ENCODE peak calls at places on chromosomes 16 and 17, in eight cellular contexts. L, O, S, N, A, E, Y and V are unnamed samples.

GRCh38 chr17:34199449-34199848 is 55.6 kb upstream of the CCL2 start:
- DNase-seq in L (no peak), A (no peak), O (no peak), S (no peak), E (no peak), N (no peak), Y (no peak), V (no peak)

GRCh38 chr16:57282510-57283213 is 1.8 kb downstream of the PLLP start:
- DNase-seq in N (no peak), A (no peak), Y (no peak), L (no peak), S (no peak), E (no peak), O (no peak), V (no peak)

GRCh38 chr16:21190599-21190998 is 20.8 kb downstream of the ZP2 start:
- DNase-seq in S (peak), L (no peak), A (no peak), E (no peak), N (no peak), Y (no peak), O (peak), V (no peak)

GRCh38 chr17:64148017-64148631 is 18.2 kb upstream of the ERN1 start:
- DNase-seq in N (no peak), A (peak), Y (no peak), O (no peak), L (no peak), S (no peak), E (no peak), V (no peak)

GRCh38 chr17:64214950-64215349 is 48.1 kb downstream of the TEX2 start:
- DNase-seq in N (no peak), Y (no peak), E (no peak), O (no peak), L (no peak), S (no peak), A (no peak), V (no peak)

GRCh38 chr16:58299757-58300349 is 5.0 kb upstream of the PRSS54 start:
- DNase-seq in A (peak), O (peak), S (no peak), L (no peak), E (no peak), Y (no peak), N (no peak), V (peak)

GRCh38 chr16:19284207-19284606 is 1.3 kb upstream of the CLEC19A start:
- DNase-seq in Y (peak), A (no peak), O (no peak), L (no peak), E (no peak), N (peak), S (no peak), V (no peak)

GRCh38 chr17:49365667-49366066 is 3.6 kb upstream of the ZNF652 start:
- DNase-seq in E (no peak), Y (no peak), O (no peak), A (peak), N (peak), L (no peak), S (no peak), V (peak)

GRCh38 chr16:3951861-3952332 is 71.4 kb upstream of the CREBBP start:
- DNase-seq in E (no peak), N (no peak), S (peak), O (no peak), A (no peak), Y (peak), L (peak), V (no peak)

GRCh38 chr16:87027056-87027616 is 290.1 kb downstream of the C16orf95 start:
- DNase-seq in O (no peak), L (no peak), E (no peak), Y (no peak), N (no peak), S (no peak), A (no peak), V (no peak)

GRCh38 chr17:81203136-81203535 is 19.6 kb downstream of the CEP131 start:
- DNase-seq in S (no peak), O (no peak), Y (no peak), E (no peak), A (no peak), L (no peak), N (no peak), V (no peak)